ENCODE peak calls at places on chromosome X, in five cellular contexts. D is fibroblast of pulmonary artery, P is colonic mucosa, E is choroid plexus epithelial cell, V is HCT116. S is an unnamed sample.

GRCh38 chrX:121084903-121085611 is 37.6 kb downstream of the GLUD2 start:
- DNase-seq in P (no peak), E (no peak), V (no peak), D (no peak), S (no peak)

GRCh38 chrX:50469206-50469605 is 1.4 kb downstream of the DGKK start:
- DNase-seq in D (no peak), P (no peak), V (no peak), E (no peak), S (no peak)

GRCh38 chrX:48470110-48470832 is at the start of gene SLC38A5:
- DNase-seq in D (no peak), P (peak; percentile 45), V (no peak), E (no peak), S (no peak)

GRCh38 chrX:154354516-154354915 is 19.9 kb downstream of the FLNA start:
- DNase-seq in D (no peak), P (no peak), V (no peak), E (no peak), S (no peak)

GRCh38 chrX:40938418-40938817 is 146.8 kb upstream of the USP9X start:
- DNase-seq in V (no peak), P (no peak), D (peak; percentile 30), E (peak; percentile 51), S (peak; percentile 3)

GRCh38 chrX:22699591-22700091 is 300.1 kb upstream of the DDX53 start:
- DNase-seq in E (peak; percentile 85), P (no peak), D (peak; percentile 7), V (no peak), S (no peak)

GRCh38 chrX:105981772-105982485 is 56.6 kb downstream of the SERPINA7 start:
- DNase-seq in P (no peak), V (no peak), D (no peak), E (no peak), S (no peak)

GRCh38 chrX:103805860-103806259 is 26.2 kb downstream of the RAB9B start:
- DNase-seq in D (no peak), V (no peak), E (no peak), P (no peak), S (no peak)

GRCh38 chrX:107118322-107119147 is at the start of gene RBM41:
- DNase-seq in V (peak; percentile 64), P (peak; percentile 84), D (peak; percentile 76), E (peak; percentile 84), S (peak; percentile 69)

GRCh38 chrX:13131511-13132137 is 87.2 kb upstream of the FAM9C start:
- DNase-seq in D (no peak), P (no peak), E (peak; percentile 67), V (no peak), S (peak; percentile 17)

GRCh38 chrX:7746861-7747260 is 96.1 kb upstream of the VCX start:
- DNase-seq in D (peak; percentile 1), V (no peak), P (no peak), E (peak; percentile 1), S (no peak)

GRCh38 chrX:110449312-110449711 is 90.7 kb downstream of the RTL9 start:
- DNase-seq in D (no peak), V (no peak), P (no peak), E (no peak), S (no peak)

GRCh38 chrX:154761977-154762528 is 611 bp upstream of the DKC1 start:
- DNase-seq in E (no peak), P (peak; percentile 31), V (no peak), D (no peak), S (peak; percentile 18)

GRCh38 chrX:2691543-2692220 is 587 bp downstream of the CD99 start:
- DNase-seq in V (no peak), P (peak; percentile 70), D (peak; percentile 49), E (peak; percentile 50), S (peak; percentile 46)

GRCh38 chrX:47285762-47286320 is 53.0 kb downstream of the USP11 start:
- DNase-seq in P (no peak), E (no peak), V (no peak), D (peak; percentile 4), S (no peak)

GRCh38 chrX:30212172-30212571 is 3.2 kb upstream of the MAGEB2 start:
- DNase-seq in E (no peak), V (no peak), P (no peak), D (no peak), S (no peak)

GRCh38 chrX:150690126-150690525 is 3.1 kb upstream of the MTMR1 start:
- DNase-seq in V (peak; percentile 39), P (no peak), E (peak; percentile 96), D (peak; percentile 82), S (no peak)

GRCh38 chrX:154833746-154834274 is 652 bp downstream of the SMIM9 start:
- DNase-seq in E (no peak), P (no peak), V (no peak), D (no peak), S (no peak)

GRCh38 chrX:45479196-45479834 is 278.6 kb upstream of the DIPK2B start:
- DNase-seq in D (peak; percentile 76), V (peak; percentile 56), E (peak; percentile 92), P (no peak), S (no peak)
- H3K4me3 ChIP-seq in D (no peak overlapping the region), V (no peak overlapping the region), E (no peak overlapping the region), P (no peak overlapping the region), S (no peak overlapping the region)

GRCh38 chrX:137031039-137031438 is 2.8 kb downstream of the GPR101 start:
- DNase-seq in D (no peak), E (no peak), P (no peak), V (no peak), S (no peak)

GRCh38 chrX:137033774-137034507 is at the start of gene GPR101:
- DNase-seq in V (no peak), D (no peak), P (no peak), E (no peak), S (no peak)

GRCh38 chrX:137032841-137033773 is 688 bp downstream of the GPR101 start:
- DNase-seq in E (no peak), D (no peak), P (no peak), V (no peak), S (no peak)

GRCh38 chrX:137032378-137032694 is 1.5 kb downstream of the GPR101 start:
- DNase-seq in D (no peak), E (no peak), P (no peak), V (no peak), S (no peak)

DNA sequence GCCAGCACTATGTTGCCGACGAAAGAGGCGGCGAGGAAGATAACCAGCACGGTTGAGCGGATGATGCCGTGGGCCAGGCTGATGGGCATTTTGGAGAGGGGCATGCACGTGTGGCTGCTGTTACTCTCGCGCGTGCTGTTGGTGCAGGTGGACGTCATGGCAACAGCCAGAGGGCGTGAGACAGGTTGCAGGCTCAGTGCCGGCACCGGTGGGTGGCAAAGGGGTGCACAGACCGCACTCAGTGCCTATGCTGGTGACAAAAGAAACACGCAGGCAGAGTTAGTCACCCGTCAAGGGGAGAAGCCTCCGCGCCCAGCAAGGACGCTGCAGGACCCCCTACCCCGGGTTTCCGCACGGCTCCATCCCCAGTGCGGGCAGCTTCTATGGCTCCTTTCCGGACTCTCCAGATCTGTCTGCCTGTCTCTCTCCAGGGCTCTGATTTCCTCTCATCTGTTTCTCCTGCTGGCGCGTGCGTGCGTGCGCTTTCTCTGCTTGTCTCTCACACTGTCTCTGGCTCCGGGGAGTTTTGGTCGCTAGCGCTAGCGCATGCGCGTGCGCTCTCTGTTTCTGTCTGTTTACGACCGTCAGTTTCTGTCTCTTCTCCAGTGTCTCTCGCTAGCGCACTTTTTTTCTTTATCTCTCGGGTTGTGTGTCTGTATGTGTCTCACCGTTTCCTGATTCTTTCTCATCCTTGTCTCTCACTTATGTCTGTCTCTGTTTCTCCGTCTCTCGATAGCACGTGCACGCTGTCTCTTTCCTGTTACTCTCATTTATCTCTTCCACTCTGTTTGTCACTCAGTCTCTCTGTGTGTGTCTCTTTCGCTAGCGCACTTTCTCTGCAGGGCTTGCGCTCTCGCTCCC is 2.0 kb downstream of the GPR101 start:
- DNase-seq in P (no peak), V (no peak), E (peak; percentile 52), D (peak; percentile 53), S (no peak)
- H3K4me3 ChIP-seq in P (peak overlapping the region; percentile 10), V (no peak overlapping the region), E (peak overlapping the region; percentile 39), D (peak overlapping the region; percentile 52), S (no peak overlapping the region)

GRCh38 chrX:18887177-18887820 is 96.6 kb downstream of the PHKA2 start:
- DNase-seq in E (no peak), V (no peak), P (peak; percentile 52), D (no peak), S (no peak)
- H3K4me3 ChIP-seq in E (peak overlapping the region; percentile 53), V (no peak overlapping the region), P (peak overlapping the region; percentile 21), D (no peak overlapping the region), S (no peak overlapping the region)

GRCh38 chrX:10314530-10315104 is 157.8 kb downstream of the CLCN4 start:
- DNase-seq in V (no peak), P (no peak), D (no peak), E (no peak), S (no peak)
- H3K4me3 ChIP-seq in V (no peak overlapping the region), P (no peak overlapping the region), D (no peak overlapping the region), E (no peak overlapping the region), S (no peak overlapping the region)

GRCh38 chrX:1264556-1264955 is 4.1 kb upstream of the CSF2RA start:
- DNase-seq in P (no peak), V (no peak), D (no peak), E (no peak), S (no peak)
- H3K4me3 ChIP-seq in P (no peak overlapping the region), V (no peak overlapping the region), D (no peak overlapping the region), E (no peak overlapping the region), S (no peak overlapping the region)

DNA sequence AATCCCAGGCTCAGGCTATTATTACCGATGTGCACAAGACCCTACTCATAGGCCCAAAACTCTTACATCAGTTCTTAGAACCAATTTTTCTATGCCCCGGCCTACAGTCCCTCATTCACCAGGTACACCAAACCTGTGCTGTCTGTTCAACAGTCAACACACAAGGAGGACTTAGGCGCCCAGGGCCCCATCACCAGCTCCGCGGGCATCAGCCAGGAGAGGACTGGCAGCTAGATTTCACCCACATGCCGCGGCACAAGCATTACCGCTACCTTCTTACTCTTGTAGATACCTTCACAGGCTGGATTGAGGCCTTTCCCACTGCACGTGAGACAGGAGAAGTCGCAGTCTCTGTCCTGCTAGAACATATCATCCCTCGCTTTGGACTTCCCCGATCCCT is 962.5 kb downstream of the RPA4 start:
- DNase-seq in P (no peak), E (no peak), V (no peak), D (no peak), S (no peak)
- H3K4me3 ChIP-seq in P (no peak overlapping the region), E (no peak overlapping the region), V (no peak overlapping the region), D (no peak overlapping the region), S (no peak overlapping the region)

DNA sequence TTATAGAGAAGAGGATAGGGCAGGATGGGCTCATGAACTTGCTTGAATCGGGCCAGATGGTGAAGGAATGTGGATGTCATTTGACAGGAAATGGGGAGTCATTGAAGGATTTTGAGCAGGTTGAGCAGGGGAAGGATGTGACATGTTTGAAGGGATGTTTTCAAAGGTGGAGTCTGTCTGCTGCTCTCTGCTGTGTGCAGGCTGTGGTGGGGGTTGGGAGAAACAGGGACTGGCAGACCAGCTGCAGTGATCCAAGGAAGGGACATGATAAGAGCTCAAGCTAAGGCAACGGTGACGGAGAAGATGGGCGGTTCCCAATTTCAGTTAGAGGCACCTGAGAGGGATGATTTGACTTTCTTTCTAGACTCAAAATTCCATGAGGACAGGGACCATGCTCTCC is 14.0 kb upstream of the XPNPEP2 start:
- DNase-seq in P (no peak), E (no peak), D (no peak), V (no peak), S (no peak)
- H3K4me3 ChIP-seq in P (no peak overlapping the region), E (no peak overlapping the region), D (no peak overlapping the region), V (no peak overlapping the region), S (no peak overlapping the region)

GRCh38 chrX:152958047-152958446 is 35.9 kb downstream of the PNMA5 start:
- DNase-seq in P (no peak), V (no peak), E (no peak), D (no peak), S (no peak)
- H3K4me3 ChIP-seq in P (no peak overlapping the region), V (peak overlapping the region; percentile 33), E (no peak overlapping the region), D (no peak overlapping the region), S (no peak overlapping the region)